ENCODE peak calls at places on chromosomes 4 and X, in nine cellular contexts. X, P, W, A, V, S, U, O and Q are unnamed samples.

GRCh38 chr4:47238697-47239096 is 207.3 kb downstream of the GABRB1 start:
- DNase-seq in U (no peak), S (peak), W (no peak), O (no peak), X (no peak), V (no peak), P (no peak), A (no peak), Q (no peak)

GRCh38 chr4:41505161-41505653 is 32.8 kb upstream of the LIMCH1 start:
- DNase-seq in A (no peak), U (no peak), X (no peak), S (no peak), W (no peak), O (peak), V (no peak), P (peak), Q (no peak)

GRCh38 chr4:7714176-7714575 is 225.5 kb downstream of the AFAP1 start:
- DNase-seq in O (no peak), U (no peak), V (no peak), A (no peak), S (no peak), X (no peak), P (no peak), W (no peak), Q (no peak)

GRCh38 chr4:85419103-85419502 is 55.8 kb upstream of the ARHGAP24 start:
- DNase-seq in O (no peak), W (no peak), U (no peak), A (no peak), P (no peak), X (no peak), V (no peak), S (no peak), Q (no peak)

GRCh38 chr4:136810626-136811025 is 721.7 kb downstream of the PCDH18 start:
- DNase-seq in U (no peak), P (no peak), A (no peak), W (no peak), X (no peak), O (no peak), V (no peak), S (peak), Q (no peak)

GRCh38 chrX:141180851-141181250 is 3.9 kb upstream of the LDOC1 start:
- DNase-seq in V (no peak), S (no peak), W (no peak), X (no peak), P (no peak), A (no peak), U (no peak), O (no peak), Q (no peak)

GRCh38 chrX:118520858-118521206 is 25.2 kb downstream of the DOCK11 start:
- DNase-seq in W (no peak), U (no peak), A (no peak), P (no peak), O (no peak), S (no peak), X (no peak), V (no peak), Q (no peak)

GRCh38 chr4:112526061-112526460 is 10.1 kb upstream of the NEUROG2 start:
- DNase-seq in U (no peak), A (no peak), S (peak), X (no peak), P (no peak), V (no peak), O (no peak), W (no peak), Q (no peak)

GRCh38 chrX:46953597-46953996 is 41.4 kb downstream of the JADE3 start:
- DNase-seq in A (no peak), V (no peak), W (no peak), P (peak), X (no peak), U (no peak), O (no peak), S (no peak), Q (peak)

GRCh38 chr4:127586922-127587571 is 45.7 kb upstream of the INTU start:
- DNase-seq in A (no peak), O (no peak), S (peak), U (no peak), W (no peak), V (no peak), X (peak), P (peak), Q (peak)

GRCh38 chrX:8743126-8743732 is 11.3 kb upstream of the ANOS1 start:
- DNase-seq in U (peak), X (no peak), O (peak), A (peak), S (peak), V (peak), W (peak), P (peak), Q (no peak)

GRCh38 chrX:134849390-134849789 is 141.4 kb upstream of the SMIM10 start:
- DNase-seq in O (no peak), P (no peak), W (no peak), U (no peak), S (peak), A (no peak), X (no peak), V (no peak), Q (no peak)

GRCh38 chr4:144754562-144755410 is 108.8 kb downstream of the HHIP start:
- DNase-seq in S (peak), V (no peak), U (no peak), A (no peak), X (no peak), W (no peak), O (peak), P (no peak), Q (peak)

GRCh38 chrX:121356850-121357171 is 309.4 kb downstream of the GLUD2 start:
- DNase-seq in A (no peak), S (no peak), X (no peak), P (no peak), U (no peak), W (no peak), V (no peak), O (no peak), Q (no peak)

GRCh38 chrX:135410861-135411627 is 10.7 kb upstream of the SMIM10L2A start:
- DNase-seq in P (no peak), V (no peak), W (no peak), U (no peak), S (no peak), O (no peak), X (no peak), A (no peak), Q (no peak)

GRCh38 chrX:108736509-108737479 is at the start of gene IRS4:
- DNase-seq in V (no peak), U (no peak), P (no peak), A (no peak), X (no peak), S (no peak), O (peak), W (no peak), Q (peak)

GRCh38 chr4:86451560-86452322 is 91.9 kb upstream of the MAPK10 start:
- DNase-seq in P (no peak), A (no peak), S (peak), V (no peak), X (no peak), O (no peak), U (no peak), W (no peak), Q (no peak)

GRCh38 chr4:2402053-2402452 is 16.4 kb downstream of the ZFYVE28 start:
- DNase-seq in P (no peak), W (no peak), O (peak), V (peak), U (peak), S (no peak), X (no peak), A (no peak), Q (peak)

GRCh38 chr4:173264245-173264959 is 69.8 kb downstream of the HMGB2 start:
- DNase-seq in U (no peak), W (peak), A (no peak), O (no peak), S (peak), X (no peak), P (no peak), V (no peak), Q (no peak)

GRCh38 chr4:164955107-164955805 is 22.2 kb downstream of the TRIM61 start:
- DNase-seq in A (no peak), W (no peak), O (no peak), S (no peak), P (no peak), U (no peak), V (no peak), X (no peak), Q (no peak)

GRCh38 chrX:150899191-150899757 is 806 bp upstream of the CD99L2 start:
- DNase-seq in V (peak), W (peak), A (no peak), S (peak), X (no peak), U (peak), P (no peak), O (peak), Q (no peak)